ENCODE peak calls at places on chromosomes 1 and 21, in six cellular contexts. One of them, this sample, is unnamed.

GRCh38 chr1:25435315-25436103 is 4.8 kb downstream of the MACO1 start:
- DNase-seq in PC-3: no peak
- DNase-seq in neural progenitor cell: no peak
- DNase-seq in SK-N-SH: no peak
- DNase-seq in MM.1S: peak; percentile 37
- DNase-seq in GM23248: no peak
- DNase-seq in this sample: no peak

GRCh38 chr1:152018537-152018936 is 18.3 kb downstream of the S100A11 start:
- DNase-seq in neural progenitor cell: peak; percentile 66
- DNase-seq in PC-3: peak; percentile 37
- DNase-seq in MM.1S: no peak
- DNase-seq in GM23248: peak; percentile 47
- DNase-seq in SK-N-SH: no peak
- DNase-seq in this sample: peak; percentile 77

GRCh38 chr1:39632491-39633417 is 6.7 kb downstream of the HEYL start:
- DNase-seq in PC-3: peak; percentile 39
- DNase-seq in MM.1S: no peak
- DNase-seq in SK-N-SH: no peak
- DNase-seq in neural progenitor cell: peak; percentile 90
- DNase-seq in GM23248: peak; percentile 83
- DNase-seq in this sample: peak; percentile 80

GRCh38 chr1:19758227-19758830 is 41.4 kb downstream of the TMCO4 start:
- DNase-seq in SK-N-SH: no peak
- DNase-seq in GM23248: peak; percentile 95
- DNase-seq in PC-3: peak; percentile 54
- DNase-seq in neural progenitor cell: peak; percentile 31
- DNase-seq in MM.1S: peak; percentile 9
- DNase-seq in this sample: no peak

GRCh38 chr1:23470282-23471070 is 13.5 kb downstream of the ASAP3 start:
- DNase-seq in PC-3: no peak
- DNase-seq in neural progenitor cell: no peak
- DNase-seq in SK-N-SH: no peak
- DNase-seq in GM23248: peak; percentile 76
- DNase-seq in MM.1S: no peak
- DNase-seq in this sample: no peak

GRCh38 chr1:94962745-94963265 is 35.9 kb upstream of the CNN3 start:
- DNase-seq in MM.1S: peak; percentile 51
- DNase-seq in SK-N-SH: no peak
- DNase-seq in PC-3: peak; percentile 23
- DNase-seq in GM23248: peak; percentile 54
- DNase-seq in neural progenitor cell: no peak
- DNase-seq in this sample: no peak

GRCh38 chr21:32392880-32393676 is at the start of gene URB1:
- DNase-seq in GM23248: peak; percentile 93
- DNase-seq in MM.1S: peak; percentile 94
- DNase-seq in PC-3: peak; percentile 88
- DNase-seq in neural progenitor cell: peak; percentile 81
- DNase-seq in SK-N-SH: peak; percentile 98
- DNase-seq in this sample: peak; percentile 92

GRCh38 chr1:225780609-225781008 is 3.0 kb downstream of the SRP9 start:
- DNase-seq in PC-3: no peak
- DNase-seq in MM.1S: no peak
- DNase-seq in GM23248: no peak
- DNase-seq in SK-N-SH: no peak
- DNase-seq in neural progenitor cell: no peak
- DNase-seq in this sample: no peak

GRCh38 chr1:4004635-4005430 is 104.8 kb upstream of the C1orf174 start:
- DNase-seq in MM.1S: no peak
- DNase-seq in SK-N-SH: no peak
- DNase-seq in neural progenitor cell: no peak
- DNase-seq in GM23248: no peak
- DNase-seq in PC-3: no peak
- DNase-seq in this sample: no peak

GRCh38 chr1:61480273-61480672 is 244.7 kb downstream of the TM2D1 start:
- DNase-seq in SK-N-SH: no peak
- DNase-seq in neural progenitor cell: no peak
- DNase-seq in MM.1S: no peak
- DNase-seq in PC-3: no peak
- DNase-seq in GM23248: no peak
- DNase-seq in this sample: no peak

GRCh38 chr1:20590313-20590777 is 1.4 kb downstream of the CDA start:
- DNase-seq in neural progenitor cell: no peak
- DNase-seq in MM.1S: no peak
- DNase-seq in GM23248: peak; percentile 82
- DNase-seq in SK-N-SH: peak; percentile 48
- DNase-seq in PC-3: no peak
- DNase-seq in this sample: no peak

GRCh38 chr1:65149391-65149729 is 1.4 kb downstream of the AK4 start:
- DNase-seq in MM.1S: no peak
- DNase-seq in SK-N-SH: no peak
- DNase-seq in GM23248: no peak
- DNase-seq in neural progenitor cell: peak; percentile 59
- DNase-seq in PC-3: no peak
- DNase-seq in this sample: peak; percentile 82

GRCh38 chr1:2557146-2558029 is 1.2 kb downstream of the TNFRSF14 start:
- DNase-seq in PC-3: no peak
- DNase-seq in GM23248: no peak
- DNase-seq in SK-N-SH: peak; percentile 31
- DNase-seq in MM.1S: no peak
- DNase-seq in neural progenitor cell: no peak
- DNase-seq in this sample: no peak

GRCh38 chr21:41712730-41713129 is 54.1 kb downstream of the RIPK4 start:
- DNase-seq in MM.1S: no peak
- DNase-seq in PC-3: no peak
- DNase-seq in SK-N-SH: no peak
- DNase-seq in neural progenitor cell: no peak
- DNase-seq in GM23248: no peak
- DNase-seq in this sample: no peak

GRCh38 chr1:25757151-25757845 is 42.7 kb upstream of the SELENON start:
- DNase-seq in SK-N-SH: no peak
- DNase-seq in PC-3: no peak
- DNase-seq in neural progenitor cell: no peak
- DNase-seq in GM23248: no peak
- DNase-seq in MM.1S: no peak
- DNase-seq in this sample: no peak

GRCh38 chr21:45412491-45412890 is 7.5 kb downstream of the COL18A1 start:
- DNase-seq in GM23248: no peak
- DNase-seq in PC-3: no peak
- DNase-seq in neural progenitor cell: no peak
- DNase-seq in SK-N-SH: no peak
- DNase-seq in MM.1S: no peak
- DNase-seq in this sample: no peak

DNA sequence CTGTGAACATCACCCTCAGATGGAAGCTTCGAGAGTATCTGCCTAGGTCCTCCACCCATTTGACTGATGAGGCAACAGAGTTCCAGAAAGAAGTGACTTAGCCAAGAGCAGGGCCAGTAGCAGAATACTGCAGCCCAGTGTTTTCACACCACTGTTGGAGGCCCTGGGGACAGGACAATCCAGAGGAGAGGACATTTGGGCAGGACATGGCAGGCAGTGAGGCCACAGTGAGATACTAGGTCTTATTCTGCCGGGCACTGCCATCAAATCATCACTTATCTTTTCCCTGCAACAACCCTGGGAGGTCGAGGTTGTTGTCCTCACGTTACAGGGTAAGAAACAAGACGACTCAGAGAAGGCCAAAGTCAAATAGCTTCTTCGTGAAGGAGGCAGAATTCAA is 5.5 kb upstream of the FOXO6 start:
- DNase-seq in PC-3: no peak
- DNase-seq in GM23248: no peak
- DNase-seq in MM.1S: no peak
- DNase-seq in SK-N-SH: no peak
- DNase-seq in neural progenitor cell: peak; percentile 1
- DNase-seq in this sample: no peak
- H3F3A ChIP-seq in PC-3: no peaks in the 10 kb centered on the region
- H3F3A ChIP-seq in GM23248: no peaks in the 10 kb centered on the region
- H3F3A ChIP-seq in MM.1S: no peaks in the 10 kb centered on the region
- H3F3A ChIP-seq in SK-N-SH: no peaks in the 10 kb centered on the region
- H3F3A ChIP-seq in neural progenitor cell: peaks cover 15% of the 10 kb centered on the region
- H3F3A ChIP-seq in this sample: peaks cover 4% of the 10 kb centered on the region

DNA sequence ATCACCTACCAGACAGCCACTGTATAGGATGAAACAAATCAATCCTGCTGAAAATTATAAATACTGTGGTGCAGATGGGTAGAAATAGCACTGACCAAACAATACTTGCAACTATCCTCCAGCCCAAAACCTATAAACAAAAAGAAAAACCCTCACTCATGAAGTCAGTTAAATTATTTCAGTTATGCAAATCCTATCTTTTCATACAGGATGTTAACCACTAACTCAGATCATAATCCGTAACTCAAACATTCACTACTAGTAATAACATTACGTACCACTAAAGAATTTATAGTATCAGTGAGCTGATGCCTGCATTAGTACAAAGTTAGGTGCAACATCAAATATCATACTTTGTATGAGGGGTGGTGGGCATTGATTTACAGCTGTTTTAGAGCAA is 2.6 kb downstream of the NDC1 start:
- DNase-seq in MM.1S: no peak
- DNase-seq in neural progenitor cell: no peak
- DNase-seq in GM23248: no peak
- DNase-seq in SK-N-SH: no peak
- DNase-seq in PC-3: peak; percentile 75
- DNase-seq in this sample: no peak
- H2AFZ ChIP-seq in MM.1S: no peak overlapping the region
- H2AFZ ChIP-seq in neural progenitor cell: no peak overlapping the region
- H2AFZ ChIP-seq in GM23248: peak overlapping the region; percentile 15
- H2AFZ ChIP-seq in SK-N-SH: no peak overlapping the region
- H2AFZ ChIP-seq in PC-3: no peak overlapping the region
- H2AFZ ChIP-seq in this sample: no peak overlapping the region

DNA sequence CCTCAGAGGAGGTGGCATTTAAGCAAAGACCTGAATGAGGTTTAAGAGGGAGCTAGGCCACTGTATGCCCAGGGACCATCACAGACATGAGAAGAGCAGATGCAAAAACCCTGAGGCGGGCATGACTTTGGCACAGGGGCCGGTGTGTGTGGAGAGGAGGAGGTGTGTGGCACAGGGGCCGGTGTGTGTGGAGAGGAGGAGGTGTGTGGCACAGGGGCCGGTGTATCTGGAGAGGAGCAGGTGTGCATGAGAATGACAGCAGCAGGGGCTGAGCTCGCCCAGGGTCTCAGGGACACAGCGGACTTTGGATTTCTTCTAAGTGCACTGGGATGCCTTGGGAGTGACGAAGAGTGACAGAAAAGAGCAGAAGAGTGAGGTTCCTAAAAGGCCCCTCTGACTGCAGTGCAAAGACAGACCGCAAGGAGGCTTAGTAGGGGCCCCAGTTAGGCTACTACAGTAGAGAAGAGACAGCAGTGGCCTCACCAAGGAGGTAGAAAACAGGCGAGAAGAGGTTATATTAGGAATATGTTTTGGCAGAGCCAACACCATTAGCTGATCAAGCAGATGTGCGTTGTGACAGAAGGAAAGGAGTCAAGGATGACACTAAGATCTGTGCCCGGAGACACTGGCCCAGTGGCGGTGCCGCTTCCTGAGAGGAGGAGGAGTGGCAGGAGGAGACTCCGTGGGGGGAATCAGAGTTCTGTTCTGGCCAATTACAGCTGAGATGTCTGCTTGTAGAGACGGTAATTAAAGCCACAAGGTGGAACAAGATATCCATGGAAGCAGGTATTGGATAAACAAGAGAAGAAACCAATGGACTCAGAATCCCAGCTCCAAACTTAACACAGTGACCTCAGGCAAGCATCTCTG is 18.4 kb downstream of the ZBTB17 start:
- DNase-seq in GM23248: no peak
- DNase-seq in PC-3: no peak
- DNase-seq in neural progenitor cell: peak; percentile 65
- DNase-seq in SK-N-SH: peak; percentile 26
- DNase-seq in MM.1S: no peak
- DNase-seq in this sample: peak; percentile 86
- TF ChIP-seq EZH2phosphoT487 in GM23248: no peak
- TF ChIP-seq EZH2phosphoT487 in PC-3: no peak
- TF ChIP-seq EZH2phosphoT487 in neural progenitor cell: no peak
- TF ChIP-seq EZH2phosphoT487 in SK-N-SH: no peak
- TF ChIP-seq EZH2phosphoT487 in MM.1S: no peak
- TF ChIP-seq EZH2phosphoT487 in this sample: no peak

DNA sequence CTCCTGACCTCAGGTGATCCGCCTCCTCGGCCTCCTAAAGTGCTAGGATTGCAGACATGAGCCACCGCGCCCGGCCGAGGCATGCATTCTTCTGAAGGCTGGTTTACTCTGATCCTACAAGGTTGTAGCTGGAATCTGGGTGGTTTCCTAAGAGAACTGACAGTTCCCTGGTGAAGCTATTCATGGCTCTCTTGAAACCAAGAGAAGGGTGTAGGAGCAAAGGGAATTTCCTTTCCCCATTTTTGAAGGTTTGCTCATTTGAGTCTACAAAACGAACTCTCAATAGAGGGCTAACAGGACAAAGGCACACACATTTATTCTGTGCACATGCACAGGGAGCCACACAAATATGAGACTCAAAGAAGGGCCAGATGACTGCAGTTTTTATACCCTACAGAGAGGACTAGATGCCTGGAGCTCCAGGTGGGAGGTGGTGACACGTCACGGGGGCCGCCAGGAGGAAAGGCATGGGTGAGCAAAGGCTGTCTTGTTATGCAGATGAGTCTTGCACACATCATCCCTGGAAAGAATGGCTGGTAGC is 49.5 kb upstream of the ERRFI1 start:
- DNase-seq in neural progenitor cell: no peak
- DNase-seq in PC-3: peak; percentile 36
- DNase-seq in MM.1S: no peak
- DNase-seq in SK-N-SH: no peak
- DNase-seq in GM23248: peak; percentile 12
- DNase-seq in this sample: no peak
- H3F3A ChIP-seq in neural progenitor cell: no peaks in the 10 kb centered on the region
- H3F3A ChIP-seq in PC-3: peaks cover 11% of the 10 kb centered on the region
- H3F3A ChIP-seq in MM.1S: no peaks in the 10 kb centered on the region
- H3F3A ChIP-seq in SK-N-SH: peaks cover 31% of the 10 kb centered on the region
- H3F3A ChIP-seq in GM23248: peaks cover 31% of the 10 kb centered on the region
- H3F3A ChIP-seq in this sample: no peaks in the 10 kb centered on the region

GRCh38 chr1:213065800-213066199 is 14.8 kb downstream of the RPS6KC1 start:
- DNase-seq in MM.1S: no peak
- DNase-seq in GM23248: no peak
- DNase-seq in PC-3: no peak
- DNase-seq in neural progenitor cell: no peak
- DNase-seq in SK-N-SH: no peak
- DNase-seq in this sample: no peak
- H2AFZ ChIP-seq in MM.1S: no peak overlapping the region
- H2AFZ ChIP-seq in GM23248: no peak overlapping the region
- H2AFZ ChIP-seq in PC-3: no peak overlapping the region
- H2AFZ ChIP-seq in neural progenitor cell: no peak overlapping the region
- H2AFZ ChIP-seq in SK-N-SH: no peak overlapping the region
- H2AFZ ChIP-seq in this sample: no peak overlapping the region

This sample was measured in GM23338.